ENCODE peak calls at places on chromosomes 1 and 21, in six cellular contexts. One of them, this sample, is unnamed.

GRCh38 chr1:29052100-29052499 is 71.6 kb downstream of the TMEM200B start:
- DNase-seq in SJSA1: no peak
- DNase-seq in stomach: no peak
- DNase-seq in neural progenitor cell: no peak
- DNase-seq in CD8-positive, alpha-beta memory T cell: no peak
- DNase-seq in CD8-positive, alpha-beta T cell: no peak
- DNase-seq in this sample: peak

GRCh38 chr1:221991221-221991620 is 249.3 kb upstream of the DUSP10 start:
- DNase-seq in neural progenitor cell: no peak
- DNase-seq in CD8-positive, alpha-beta memory T cell: no peak
- DNase-seq in CD8-positive, alpha-beta T cell: no peak
- DNase-seq in SJSA1: no peak
- DNase-seq in stomach: no peak
- DNase-seq in this sample: no peak

GRCh38 chr1:217140041-217140901 is 417.0 kb upstream of the ESRRG start:
- DNase-seq in stomach: no peak
- DNase-seq in CD8-positive, alpha-beta T cell: no peak
- DNase-seq in SJSA1: no peak
- DNase-seq in neural progenitor cell: peak
- DNase-seq in CD8-positive, alpha-beta memory T cell: no peak
- DNase-seq in this sample: no peak

GRCh38 chr21:35989185-35989735 is 71.1 kb downstream of the SETD4 start:
- DNase-seq in neural progenitor cell: no peak
- DNase-seq in SJSA1: no peak
- DNase-seq in CD8-positive, alpha-beta T cell: no peak
- DNase-seq in CD8-positive, alpha-beta memory T cell: no peak
- DNase-seq in stomach: no peak
- DNase-seq in this sample: no peak

GRCh38 chr1:59220356-59220755 is 76.5 kb upstream of the FGGY start:
- DNase-seq in CD8-positive, alpha-beta T cell: no peak
- DNase-seq in stomach: no peak
- DNase-seq in neural progenitor cell: no peak
- DNase-seq in SJSA1: no peak
- DNase-seq in CD8-positive, alpha-beta memory T cell: no peak
- DNase-seq in this sample: no peak

GRCh38 chr1:70327306-70328076 is 27.0 kb downstream of the ANKRD13C start:
- DNase-seq in stomach: no peak
- DNase-seq in neural progenitor cell: no peak
- DNase-seq in CD8-positive, alpha-beta memory T cell: no peak
- DNase-seq in CD8-positive, alpha-beta T cell: no peak
- DNase-seq in SJSA1: no peak
- DNase-seq in this sample: no peak

GRCh38 chr1:36207339-36207738 is 16.9 kb upstream of the THRAP3 start:
- DNase-seq in CD8-positive, alpha-beta memory T cell: no peak
- DNase-seq in CD8-positive, alpha-beta T cell: no peak
- DNase-seq in stomach: peak
- DNase-seq in SJSA1: no peak
- DNase-seq in neural progenitor cell: no peak
- DNase-seq in this sample: peak

GRCh38 chr1:9275567-9276034 is 17.1 kb upstream of the SPSB1 start:
- DNase-seq in neural progenitor cell: no peak
- DNase-seq in CD8-positive, alpha-beta memory T cell: peak
- DNase-seq in CD8-positive, alpha-beta T cell: peak
- DNase-seq in stomach: peak
- DNase-seq in SJSA1: peak
- DNase-seq in this sample: no peak

GRCh38 chr1:88462481-88463261 is 221.4 kb upstream of the PKN2 start:
- DNase-seq in neural progenitor cell: peak
- DNase-seq in CD8-positive, alpha-beta memory T cell: no peak
- DNase-seq in stomach: no peak
- DNase-seq in SJSA1: no peak
- DNase-seq in CD8-positive, alpha-beta T cell: no peak
- DNase-seq in this sample: peak

GRCh38 chr1:37233606-37234005 is 199.3 kb upstream of the GRIK3 start:
- DNase-seq in neural progenitor cell: no peak
- DNase-seq in SJSA1: no peak
- DNase-seq in CD8-positive, alpha-beta memory T cell: no peak
- DNase-seq in stomach: no peak
- DNase-seq in CD8-positive, alpha-beta T cell: no peak
- DNase-seq in this sample: no peak

GRCh38 chr1:223142795-223143759 is at the start of gene TLR5:
- DNase-seq in CD8-positive, alpha-beta memory T cell: peak
- DNase-seq in CD8-positive, alpha-beta T cell: peak
- DNase-seq in neural progenitor cell: peak
- DNase-seq in SJSA1: peak
- DNase-seq in stomach: peak
- DNase-seq in this sample: peak

GRCh38 chr1:94100785-94101612 is 19.9 kb downstream of the ABCA4 start:
- DNase-seq in stomach: no peak
- DNase-seq in CD8-positive, alpha-beta T cell: no peak
- DNase-seq in neural progenitor cell: no peak
- DNase-seq in SJSA1: no peak
- DNase-seq in CD8-positive, alpha-beta memory T cell: no peak
- DNase-seq in this sample: no peak

GRCh38 chr1:229075217-229075616 is 195.7 kb upstream of the RAB4A start:
- DNase-seq in SJSA1: no peak
- DNase-seq in stomach: no peak
- DNase-seq in neural progenitor cell: no peak
- DNase-seq in CD8-positive, alpha-beta memory T cell: no peak
- DNase-seq in CD8-positive, alpha-beta T cell: no peak
- DNase-seq in this sample: no peak

GRCh38 chr1:169051171-169051570 is 55.3 kb upstream of the ATP1B1 start:
- DNase-seq in neural progenitor cell: no peak
- DNase-seq in CD8-positive, alpha-beta memory T cell: no peak
- DNase-seq in SJSA1: no peak
- DNase-seq in stomach: no peak
- DNase-seq in CD8-positive, alpha-beta T cell: no peak
- DNase-seq in this sample: no peak

GRCh38 chr1:243842154-243842553 is 7.9 kb downstream of the AKT3 start:
- DNase-seq in stomach: no peak
- DNase-seq in neural progenitor cell: no peak
- DNase-seq in CD8-positive, alpha-beta T cell: no peak
- DNase-seq in SJSA1: no peak
- DNase-seq in CD8-positive, alpha-beta memory T cell: no peak
- DNase-seq in this sample: no peak

GRCh38 chr21:45149021-45149420 is 74.6 kb downstream of the ADARB1 start:
- DNase-seq in CD8-positive, alpha-beta T cell: no peak
- DNase-seq in neural progenitor cell: no peak
- DNase-seq in CD8-positive, alpha-beta memory T cell: no peak
- DNase-seq in stomach: no peak
- DNase-seq in SJSA1: no peak
- DNase-seq in this sample: no peak

GRCh38 chr1:173062156-173062938 is 11.6 kb upstream of the TNFSF18 start:
- DNase-seq in CD8-positive, alpha-beta memory T cell: no peak
- DNase-seq in neural progenitor cell: no peak
- DNase-seq in CD8-positive, alpha-beta T cell: no peak
- DNase-seq in SJSA1: peak
- DNase-seq in stomach: no peak
- DNase-seq in this sample: no peak

GRCh38 chr1:3380465-3380864 is 74.0 kb upstream of the ARHGEF16 start:
- DNase-seq in CD8-positive, alpha-beta memory T cell: no peak
- DNase-seq in neural progenitor cell: no peak
- DNase-seq in stomach: no peak
- DNase-seq in CD8-positive, alpha-beta T cell: no peak
- DNase-seq in SJSA1: no peak
- DNase-seq in this sample: no peak

GRCh38 chr1:9312183-9312582 is 19.5 kb downstream of the SPSB1 start:
- DNase-seq in stomach: no peak
- DNase-seq in SJSA1: no peak
- DNase-seq in neural progenitor cell: no peak
- DNase-seq in CD8-positive, alpha-beta T cell: no peak
- DNase-seq in CD8-positive, alpha-beta memory T cell: no peak
- DNase-seq in this sample: no peak

GRCh38 chr21:45972716-45973474 is 8.7 kb upstream of the COL6A1 start:
- DNase-seq in CD8-positive, alpha-beta memory T cell: no peak
- DNase-seq in SJSA1: peak
- DNase-seq in neural progenitor cell: peak
- DNase-seq in CD8-positive, alpha-beta T cell: no peak
- DNase-seq in stomach: no peak
- DNase-seq in this sample: peak

GRCh38 chr21:42518216-42518615 is 4.6 kb downstream of the SLC37A1 start:
- DNase-seq in SJSA1: peak
- DNase-seq in stomach: no peak
- DNase-seq in CD8-positive, alpha-beta T cell: no peak
- DNase-seq in neural progenitor cell: no peak
- DNase-seq in CD8-positive, alpha-beta memory T cell: no peak
- DNase-seq in this sample: no peak

GRCh38 chr21:31220567-31220966 is 123.5 kb downstream of the TIAM1 start:
- DNase-seq in neural progenitor cell: peak
- DNase-seq in CD8-positive, alpha-beta memory T cell: no peak
- DNase-seq in SJSA1: no peak
- DNase-seq in stomach: no peak
- DNase-seq in CD8-positive, alpha-beta T cell: no peak
- DNase-seq in this sample: no peak

GRCh38 chr1:108703939-108704338 is 8.8 kb upstream of the FNDC7 start:
- DNase-seq in CD8-positive, alpha-beta T cell: no peak
- DNase-seq in stomach: no peak
- DNase-seq in neural progenitor cell: no peak
- DNase-seq in SJSA1: no peak
- DNase-seq in CD8-positive, alpha-beta memory T cell: no peak
- DNase-seq in this sample: no peak

GRCh38 chr21:42463861-42464515 is 32.0 kb downstream of the RSPH1 start:
- DNase-seq in neural progenitor cell: no peak
- DNase-seq in stomach: peak
- DNase-seq in SJSA1: no peak
- DNase-seq in CD8-positive, alpha-beta T cell: peak
- DNase-seq in CD8-positive, alpha-beta memory T cell: peak
- DNase-seq in this sample: no peak

DNA sequence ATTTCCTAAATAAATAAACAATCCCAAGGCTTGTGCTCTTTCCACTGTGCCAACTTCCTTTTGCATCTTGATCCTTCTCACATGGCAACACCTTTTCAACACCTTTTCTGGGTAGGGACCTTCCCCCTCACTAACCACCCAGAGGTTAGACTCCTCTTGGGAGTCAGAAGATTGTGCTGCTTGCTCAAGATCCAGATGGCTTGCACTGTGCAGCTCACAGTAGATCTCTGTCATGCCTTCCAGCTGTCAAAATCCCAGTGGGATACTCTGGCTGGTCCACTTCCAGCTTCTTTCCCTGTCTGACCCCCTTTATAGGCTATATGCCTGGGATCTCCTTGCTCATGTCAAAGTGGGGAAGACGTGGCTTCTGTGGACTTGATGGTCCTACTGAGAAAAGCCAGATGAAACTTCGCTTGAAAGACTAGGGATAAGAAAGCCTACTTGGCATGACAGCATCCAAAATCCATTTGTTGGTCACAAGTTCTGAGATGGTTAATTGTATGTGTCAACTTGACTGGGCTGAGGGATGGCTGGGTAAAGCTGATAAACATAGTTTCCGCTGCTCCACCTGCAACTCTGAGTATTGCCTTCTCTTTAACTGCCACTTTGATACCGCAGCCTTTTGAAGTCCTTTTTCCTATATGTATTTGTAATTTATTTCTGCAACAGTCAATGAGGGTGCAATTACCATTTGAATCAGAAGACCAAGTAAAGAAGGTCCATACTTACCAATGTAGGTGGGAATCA is 74.5 kb downstream of the S1PR1 start:
- DNase-seq in neural progenitor cell: no peak
- DNase-seq in stomach: no peak
- DNase-seq in CD8-positive, alpha-beta T cell: no peak
- DNase-seq in CD8-positive, alpha-beta memory T cell: no peak
- DNase-seq in SJSA1: no peak
- DNase-seq in this sample: no peak
- H3K27ac ChIP-seq in neural progenitor cell: no peak
- H3K27ac ChIP-seq in stomach: no peak
- H3K27ac ChIP-seq in CD8-positive, alpha-beta T cell: peak
- H3K27ac ChIP-seq in CD8-positive, alpha-beta memory T cell: no peak
- H3K27ac ChIP-seq in SJSA1: no peak
- H3K27ac ChIP-seq in this sample: no peak

DNA sequence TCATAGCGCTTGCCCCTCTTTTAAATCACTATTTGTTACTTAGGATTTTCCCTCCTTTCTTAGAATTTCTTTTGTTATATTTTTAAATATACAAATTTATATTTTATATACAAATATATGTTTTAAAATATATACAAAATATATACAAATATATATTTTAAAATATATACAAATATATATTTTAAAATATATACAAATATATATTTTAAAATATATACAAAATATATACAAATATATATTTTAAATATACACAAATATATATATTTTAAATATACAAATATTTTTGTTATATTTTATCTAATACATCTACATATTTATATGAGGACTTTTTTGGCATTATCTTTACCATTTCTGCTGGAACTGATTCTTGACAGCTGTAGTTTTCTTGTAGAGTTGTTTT is 50.9 kb upstream of the QSOX1 start:
- DNase-seq in stomach: no peak
- DNase-seq in CD8-positive, alpha-beta memory T cell: no peak
- DNase-seq in CD8-positive, alpha-beta T cell: no peak
- DNase-seq in SJSA1: no peak
- DNase-seq in neural progenitor cell: no peak
- DNase-seq in this sample: no peak
- H3K27ac ChIP-seq in stomach: no peak
- H3K27ac ChIP-seq in CD8-positive, alpha-beta memory T cell: no peak
- H3K27ac ChIP-seq in CD8-positive, alpha-beta T cell: no peak
- H3K27ac ChIP-seq in SJSA1: no peak
- H3K27ac ChIP-seq in neural progenitor cell: no peak
- H3K27ac ChIP-seq in this sample: no peak

GRCh38 chr21:32524010-32524719 is 61.2 kb downstream of the TCP10L start:
- DNase-seq in CD8-positive, alpha-beta T cell: no peak
- DNase-seq in neural progenitor cell: peak
- DNase-seq in stomach: no peak
- DNase-seq in CD8-positive, alpha-beta memory T cell: no peak
- DNase-seq in SJSA1: peak
- DNase-seq in this sample: no peak
- H3K27ac ChIP-seq in CD8-positive, alpha-beta T cell: no peak
- H3K27ac ChIP-seq in neural progenitor cell: no peak
- H3K27ac ChIP-seq in stomach: peak
- H3K27ac ChIP-seq in CD8-positive, alpha-beta memory T cell: no peak
- H3K27ac ChIP-seq in SJSA1: peak
- H3K27ac ChIP-seq in this sample: no peak

DNA sequence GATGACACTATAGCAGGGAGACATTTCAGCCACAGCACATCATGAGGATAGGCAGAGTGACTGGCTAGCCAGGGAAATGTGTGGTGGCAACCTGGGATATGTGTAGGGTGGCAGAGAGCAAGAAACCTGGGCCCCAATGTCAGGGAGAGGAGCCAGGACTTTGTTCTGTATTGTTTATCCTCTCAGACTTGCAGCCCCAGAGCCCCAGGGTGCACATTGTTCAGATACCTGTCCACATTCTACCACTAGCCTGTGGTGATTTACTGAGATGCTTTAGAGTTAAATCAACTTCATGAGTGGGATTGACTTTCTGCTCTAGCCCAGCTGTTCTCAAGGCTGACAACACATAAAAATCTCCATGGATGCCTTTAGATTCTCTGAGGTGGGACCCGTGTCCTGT is 61.5 kb downstream of the MAB21L3 start:
- DNase-seq in stomach: no peak
- DNase-seq in CD8-positive, alpha-beta T cell: no peak
- DNase-seq in SJSA1: no peak
- DNase-seq in CD8-positive, alpha-beta memory T cell: no peak
- DNase-seq in neural progenitor cell: no peak
- DNase-seq in this sample: no peak
- H3K27ac ChIP-seq in stomach: no peak
- H3K27ac ChIP-seq in CD8-positive, alpha-beta T cell: no peak
- H3K27ac ChIP-seq in SJSA1: no peak
- H3K27ac ChIP-seq in CD8-positive, alpha-beta memory T cell: no peak
- H3K27ac ChIP-seq in neural progenitor cell: no peak
- H3K27ac ChIP-seq in this sample: no peak